ENCODE peak calls at places on chromosomes 7 and 10, in four cellular contexts. One of them, this sample, is unnamed.
A peak's percentile ranks its signal among the peaks of the same experiment; 100 is the strongest.

GRCh38 chr7:128904381-128905197 is 5.9 kb downstream of the KCP start:
- DNase-seq in HepG2: peak; percentile 52
- DNase-seq in K562: peak; percentile 64
- DNase-seq in HCT116: peak; percentile 52
- DNase-seq in this sample: peak; percentile 48

GRCh38 chr7:105399043-105399725 is 10.5 kb upstream of the SRPK2 start:
- DNase-seq in HepG2: peak; percentile 16
- DNase-seq in K562: no peak
- DNase-seq in HCT116: no peak
- DNase-seq in this sample: no peak

GRCh38 chr10:58704226-58705200 is 191.8 kb downstream of the BICC1 start:
- DNase-seq in K562: no peak
- DNase-seq in HepG2: no peak
- DNase-seq in HCT116: no peak
- DNase-seq in this sample: no peak

GRCh38 chr7:76282344-76283253 is 19.9 kb upstream of the HSPB1 start:
- DNase-seq in HCT116: no peak
- DNase-seq in HepG2: no peak
- DNase-seq in K562: peak; percentile 90
- DNase-seq in this sample: no peak

GRCh38 chr10:2881720-2882459 is 185.5 kb upstream of the PFKP start:
- DNase-seq in K562: no peak
- DNase-seq in HCT116: no peak
- DNase-seq in HepG2: no peak
- DNase-seq in this sample: no peak

GRCh38 chr7:27032843-27033242 is 63.0 kb downstream of the HOXA1 start:
- DNase-seq in K562: no peak
- DNase-seq in HCT116: no peak
- DNase-seq in HepG2: no peak
- DNase-seq in this sample: no peak

GRCh38 chr10:101052285-101052684 is 9.5 kb upstream of the KAZALD1 start:
- DNase-seq in K562: no peak
- DNase-seq in HCT116: no peak
- DNase-seq in HepG2: no peak
- DNase-seq in this sample: no peak

GRCh38 chr10:68121862-68122261 is 12.6 kb downstream of the MYPN start:
- DNase-seq in K562: no peak
- DNase-seq in HepG2: no peak
- DNase-seq in HCT116: no peak
- DNase-seq in this sample: no peak

GRCh38 chr10:72329290-72330058 is 25.2 kb downstream of the DNAJB12 start:
- DNase-seq in HCT116: no peak
- DNase-seq in HepG2: no peak
- DNase-seq in K562: no peak
- DNase-seq in this sample: no peak

GRCh38 chr10:24858244-24858907 is 94.0 kb downstream of the PRTFDC1 start:
- DNase-seq in HCT116: no peak
- DNase-seq in HepG2: no peak
- DNase-seq in K562: no peak
- DNase-seq in this sample: no peak

GRCh38 chr7:150830957-150831356 is 21.4 kb upstream of the AOC1 start:
- DNase-seq in K562: no peak
- DNase-seq in HCT116: no peak
- DNase-seq in HepG2: no peak
- DNase-seq in this sample: no peak

GRCh38 chr7:75716992-75717626 is 21.6 kb downstream of the HIP1 start:
- DNase-seq in K562: no peak
- DNase-seq in HCT116: peak; percentile 35
- DNase-seq in HepG2: peak; percentile 59
- DNase-seq in this sample: peak; percentile 83

GRCh38 chr7:73433924-73434700 is 534 bp downstream of the FZD9 start:
- DNase-seq in K562: no peak
- DNase-seq in HepG2: no peak
- DNase-seq in HCT116: no peak
- DNase-seq in this sample: no peak

GRCh38 chr7:137328389-137329120 is 15.0 kb downstream of the PTN start:
- DNase-seq in HCT116: no peak
- DNase-seq in K562: no peak
- DNase-seq in HepG2: no peak
- DNase-seq in this sample: no peak

GRCh38 chr7:121366852-121367431 is 29.2 kb downstream of the FAM3C start:
- DNase-seq in K562: peak; percentile 48
- DNase-seq in HCT116: no peak
- DNase-seq in HepG2: peak; percentile 18
- DNase-seq in this sample: peak; percentile 30

GRCh38 chr10:31677198-31678138 is 251.2 kb downstream of the ARHGAP12 start:
- DNase-seq in HCT116: no peak
- DNase-seq in HepG2: no peak
- DNase-seq in K562: no peak
- DNase-seq in this sample: no peak

GRCh38 chr7:140696024-140696678 is 357 bp upstream of the NDUFB2 start:
- DNase-seq in HepG2: peak; percentile 81
- DNase-seq in K562: peak; percentile 99
- DNase-seq in HCT116: peak; percentile 76
- DNase-seq in this sample: no peak

GRCh38 chr10:7409045-7409731 is 1.6 kb downstream of the SFMBT2 start:
- DNase-seq in HepG2: no peak
- DNase-seq in HCT116: no peak
- DNase-seq in K562: peak; percentile 48
- DNase-seq in this sample: no peak

GRCh38 chr7:121810831-121811494 is 62.0 kb upstream of the PTPRZ1 start:
- DNase-seq in K562: no peak
- DNase-seq in HCT116: no peak
- DNase-seq in HepG2: no peak
- DNase-seq in this sample: no peak

GRCh38 chr10:91006752-91007346 is 86.0 kb upstream of the ANKRD1 start:
- DNase-seq in K562: no peak
- DNase-seq in HepG2: no peak
- DNase-seq in HCT116: no peak
- DNase-seq in this sample: no peak

GRCh38 chr10:28179490-28180099 is 123.3 kb downstream of the MPP7 start:
- DNase-seq in K562: peak; percentile 42
- DNase-seq in HepG2: peak; percentile 46
- DNase-seq in HCT116: peak; percentile 69
- DNase-seq in this sample: peak; percentile 13

GRCh38 chr7:42232275-42232674 is 4.7 kb downstream of the GLI3 start:
- DNase-seq in HCT116: no peak
- DNase-seq in K562: no peak
- DNase-seq in HepG2: no peak
- DNase-seq in this sample: no peak

GRCh38 chr10:60397792-60398191 is 8.1 kb upstream of the ANK3 start:
- DNase-seq in K562: no peak
- DNase-seq in HCT116: no peak
- DNase-seq in HepG2: no peak
- DNase-seq in this sample: no peak

GRCh38 chr7:27182861-27183681 is 2.0 kb downstream of the HOXA11 start:
- DNase-seq in HCT116: no peak
- DNase-seq in HepG2: no peak
- DNase-seq in K562: no peak
- DNase-seq in this sample: no peak

GRCh38 chr10:110455440-110455839 is 42.3 kb upstream of the DUSP5 start:
- DNase-seq in HepG2: no peak
- DNase-seq in HCT116: no peak
- DNase-seq in K562: no peak
- DNase-seq in this sample: no peak

GRCh38 chr7:47211467-47212121 is 370.3 kb downstream of the TNS3 start:
- DNase-seq in K562: peak; percentile 52
- DNase-seq in HCT116: no peak
- DNase-seq in HepG2: no peak
- DNase-seq in this sample: no peak

GRCh38 chr10:47034511-47035051 is 123.4 kb downstream of the PTPN20 start:
- DNase-seq in HCT116: no peak
- DNase-seq in HepG2: no peak
- DNase-seq in K562: no peak
- DNase-seq in this sample: no peak

GRCh38 chr7:26549281-26549943 is 257.8 kb downstream of the SNX10 start:
- DNase-seq in HCT116: no peak
- DNase-seq in K562: no peak
- DNase-seq in HepG2: no peak
- DNase-seq in this sample: no peak

GRCh38 chr7:24504040-24504439 is 69.2 kb upstream of the PALS2 start:
- DNase-seq in K562: no peak
- DNase-seq in HepG2: no peak
- DNase-seq in HCT116: no peak
- DNase-seq in this sample: no peak

GRCh38 chr7:142896741-142897379 is 11.3 kb upstream of the TRPV6 start:
- DNase-seq in K562: no peak
- DNase-seq in HCT116: no peak
- DNase-seq in HepG2: no peak
- DNase-seq in this sample: no peak

GRCh38 chr10:88541116-88541626 is 41.9 kb downstream of the RNLS start:
- DNase-seq in HCT116: no peak
- DNase-seq in HepG2: no peak
- DNase-seq in K562: no peak
- DNase-seq in this sample: no peak

GRCh38 chr7:139341776-139342244 is 673 bp downstream of the FMC1 start:
- DNase-seq in K562: no peak
- DNase-seq in HCT116: no peak
- DNase-seq in HepG2: no peak
- DNase-seq in this sample: no peak

GRCh38 chr10:72260215-72260587 is 13.5 kb upstream of the DDIT4 start:
- DNase-seq in HCT116: no peak
- DNase-seq in K562: no peak
- DNase-seq in HepG2: no peak
- DNase-seq in this sample: no peak

GRCh38 chr10:80148166-80148805 is 15.8 kb downstream of the PLAC9 start:
- DNase-seq in HCT116: no peak
- DNase-seq in K562: no peak
- DNase-seq in HepG2: no peak
- DNase-seq in this sample: no peak

GRCh38 chr7:131865911-131866310 is 309.5 kb upstream of the PODXL start:
- DNase-seq in K562: no peak
- DNase-seq in HCT116: no peak
- DNase-seq in HepG2: no peak
- DNase-seq in this sample: no peak

GRCh38 chr7:131859162-131859821 is 302.9 kb upstream of the PODXL start:
- DNase-seq in K562: peak; percentile 86
- DNase-seq in HCT116: peak; percentile 43
- DNase-seq in HepG2: peak; percentile 18
- DNase-seq in this sample: peak; percentile 59

GRCh38 chr7:131867461-131867860 is 311.0 kb upstream of the PODXL start:
- DNase-seq in HCT116: no peak
- DNase-seq in HepG2: no peak
- DNase-seq in K562: no peak
- DNase-seq in this sample: no peak

DNA sequence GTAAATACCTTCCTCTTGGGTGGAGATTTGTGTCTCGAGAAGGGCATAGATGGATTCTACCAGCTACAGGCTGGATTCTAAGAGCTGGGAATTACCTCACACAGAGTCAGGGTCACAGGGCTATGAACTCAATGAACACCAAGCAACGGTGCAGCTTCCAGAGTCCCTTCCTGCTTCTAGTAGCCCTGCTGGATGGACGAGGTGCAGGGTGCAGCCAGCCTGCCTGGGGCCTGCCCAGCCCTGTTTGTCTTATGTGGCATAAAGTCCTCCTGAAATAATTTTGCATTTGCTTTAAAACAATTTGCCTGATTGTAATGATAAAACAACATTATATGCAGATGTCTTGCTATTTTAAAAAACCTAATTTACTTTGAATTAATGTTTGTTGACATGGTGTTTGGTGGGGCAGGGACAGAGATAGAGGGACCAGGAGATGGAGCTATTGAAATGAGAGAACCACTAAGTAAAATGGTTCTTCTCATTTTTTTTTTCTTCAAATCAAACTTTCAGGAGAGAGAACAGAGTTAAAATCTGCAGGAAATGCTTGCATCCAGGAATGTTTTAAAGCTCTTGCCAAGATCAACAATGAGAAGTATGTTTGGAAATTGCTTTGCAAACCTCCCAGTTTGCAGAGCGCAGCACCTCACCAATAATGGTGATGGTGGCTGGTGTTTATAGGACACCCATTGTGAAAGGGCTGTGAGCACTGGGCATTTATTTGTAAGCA is 305.4 kb upstream of the PODXL start:
- DNase-seq in K562: no peak
- DNase-seq in HCT116: no peak
- DNase-seq in HepG2: no peak
- DNase-seq in this sample: no peak
- TF ChIP-seq TCF7L2 in K562: no peak
- TF ChIP-seq TCF7L2 in HCT116: no peak
- TF ChIP-seq TCF7L2 in HepG2: no peak
- TF ChIP-seq TCF7L2 in this sample: no peak

DNA sequence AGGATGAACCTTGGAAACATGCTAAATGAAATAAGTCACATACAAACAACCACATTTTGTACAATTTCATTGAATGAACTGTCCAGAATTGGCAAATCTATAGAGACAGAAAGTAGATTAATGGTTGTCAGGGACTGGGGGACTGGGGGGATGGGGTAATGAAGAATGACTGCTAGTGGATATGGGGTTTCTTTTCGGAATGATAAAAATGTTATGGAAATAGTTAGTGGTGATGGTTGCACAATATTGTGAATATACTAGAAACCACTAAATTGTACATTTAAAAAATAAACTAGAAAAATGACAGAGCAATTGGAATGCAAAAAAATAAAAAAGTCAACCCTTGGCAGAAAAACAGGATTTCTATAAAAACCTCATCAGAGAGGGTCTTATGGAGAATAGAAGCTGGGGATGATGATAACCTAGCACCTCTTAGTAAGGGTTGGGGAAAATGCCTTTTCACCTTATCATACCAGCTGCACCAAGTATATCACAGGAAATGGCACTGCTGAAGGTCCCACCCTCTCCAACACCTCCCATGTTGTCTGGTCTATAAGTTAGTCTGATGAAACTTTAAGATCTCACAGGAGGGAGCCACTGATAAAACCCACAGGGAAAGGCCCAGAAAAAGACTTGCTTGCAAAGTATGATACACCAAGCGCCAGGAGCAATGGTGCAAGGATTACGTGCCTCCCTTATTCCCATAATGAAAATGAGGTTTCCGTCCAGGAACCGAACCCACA is 23.1 kb upstream of the JAZF1 start:
- DNase-seq in K562: no peak
- DNase-seq in HCT116: no peak
- DNase-seq in HepG2: no peak
- DNase-seq in this sample: no peak
- TF ChIP-seq TCF7L2 in K562: no peak
- TF ChIP-seq TCF7L2 in HCT116: no peak
- TF ChIP-seq TCF7L2 in HepG2: no peak
- TF ChIP-seq TCF7L2 in this sample: no peak

DNA sequence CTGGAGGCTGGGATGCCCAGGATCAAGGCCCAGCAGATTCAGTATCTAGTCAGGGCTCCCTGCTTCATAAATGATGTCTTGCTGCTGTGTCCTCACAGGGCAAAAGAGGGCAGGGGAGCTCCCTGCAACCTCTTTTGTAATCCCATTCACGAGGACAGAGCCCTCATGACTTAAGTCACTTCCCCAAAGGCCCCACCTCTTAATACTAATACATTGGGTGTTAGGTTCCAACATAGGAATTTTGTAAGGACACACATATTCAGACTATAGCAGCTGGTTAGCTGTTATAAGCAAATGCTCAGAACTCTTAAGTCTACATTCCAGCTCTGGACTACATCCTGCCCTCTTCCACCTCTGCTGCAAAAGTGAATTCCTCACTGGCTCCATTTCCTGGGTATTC is 63.0 kb downstream of the VOPP1 start:
- DNase-seq in HCT116: no peak
- DNase-seq in HepG2: no peak
- DNase-seq in K562: no peak
- DNase-seq in this sample: no peak
- TF ChIP-seq TCF7L2 in HCT116: no peak
- TF ChIP-seq TCF7L2 in HepG2: no peak
- TF ChIP-seq TCF7L2 in K562: no peak
- TF ChIP-seq TCF7L2 in this sample: no peak

GRCh38 chr10:20890491-20891337 is 6.4 kb downstream of the NEBL start:
- DNase-seq in K562: no peak
- DNase-seq in HepG2: no peak
- DNase-seq in HCT116: no peak
- DNase-seq in this sample: no peak
- TF ChIP-seq TCF7L2 in K562: no peak
- TF ChIP-seq TCF7L2 in HepG2: no peak
- TF ChIP-seq TCF7L2 in HCT116: no peak
- TF ChIP-seq TCF7L2 in this sample: no peak

This sample was measured in Panc1.